ENCODE peak calls at places on chromosomes 6 and 20, in eight cellular contexts. One of them, this sample, is unnamed.

GRCh38 chr6:20156824-20157223 is 55.4 kb downstream of the MBOAT1 start:
- DNase-seq in NCI-H1105: no peak
- DNase-seq in PC-3: peak; percentile 14
- DNase-seq in mucosa of gallbladder: no peak
- DNase-seq in iris pigment epithelial cell: no peak
- DNase-seq in LHCN-M2: no peak
- DNase-seq in cerebellum: no peak
- DNase-seq in mammary epithelial cell: no peak
- DNase-seq in this sample: no peak

GRCh38 chr6:10794239-10794638 is 44.1 kb downstream of the MAK start:
- DNase-seq in NCI-H1105: no peak
- DNase-seq in iris pigment epithelial cell: no peak
- DNase-seq in mucosa of gallbladder: no peak
- DNase-seq in LHCN-M2: no peak
- DNase-seq in mammary epithelial cell: no peak
- DNase-seq in PC-3: no peak
- DNase-seq in cerebellum: no peak
- DNase-seq in this sample: no peak

GRCh38 chr6:46393161-46393939 is 97.9 kb downstream of the RCAN2 start:
- DNase-seq in mucosa of gallbladder: peak; percentile 25
- DNase-seq in NCI-H1105: no peak
- DNase-seq in PC-3: no peak
- DNase-seq in cerebellum: no peak
- DNase-seq in iris pigment epithelial cell: no peak
- DNase-seq in mammary epithelial cell: no peak
- DNase-seq in LHCN-M2: no peak
- DNase-seq in this sample: no peak

GRCh38 chr6:68994561-68994960 is 359.5 kb downstream of the ADGRB3 start:
- DNase-seq in PC-3: no peak
- DNase-seq in cerebellum: no peak
- DNase-seq in mucosa of gallbladder: no peak
- DNase-seq in NCI-H1105: no peak
- DNase-seq in iris pigment epithelial cell: peak; percentile 15
- DNase-seq in LHCN-M2: no peak
- DNase-seq in mammary epithelial cell: no peak
- DNase-seq in this sample: no peak

GRCh38 chr6:140921366-140922226 is 1211.1 kb upstream of the GJE1 start:
- DNase-seq in NCI-H1105: no peak
- DNase-seq in PC-3: peak; percentile 89
- DNase-seq in mammary epithelial cell: peak; percentile 89
- DNase-seq in LHCN-M2: peak; percentile 77
- DNase-seq in iris pigment epithelial cell: peak; percentile 94
- DNase-seq in cerebellum: no peak
- DNase-seq in mucosa of gallbladder: peak; percentile 23
- DNase-seq in this sample: peak; percentile 63

GRCh38 chr6:54335871-54336270 is 27.6 kb downstream of the TINAG start:
- DNase-seq in mammary epithelial cell: peak; percentile 87
- DNase-seq in PC-3: peak; percentile 95
- DNase-seq in NCI-H1105: no peak
- DNase-seq in mucosa of gallbladder: no peak
- DNase-seq in iris pigment epithelial cell: peak; percentile 85
- DNase-seq in cerebellum: no peak
- DNase-seq in LHCN-M2: peak; percentile 91
- DNase-seq in this sample: peak; percentile 34

GRCh38 chr6:138258197-138258596 is 39.9 kb upstream of the PBOV1 start:
- DNase-seq in LHCN-M2: no peak
- DNase-seq in iris pigment epithelial cell: no peak
- DNase-seq in PC-3: no peak
- DNase-seq in cerebellum: no peak
- DNase-seq in NCI-H1105: no peak
- DNase-seq in mucosa of gallbladder: no peak
- DNase-seq in mammary epithelial cell: no peak
- DNase-seq in this sample: no peak

GRCh38 chr20:24993337-24994185 is 1.0 kb upstream of the APMAP start:
- DNase-seq in mucosa of gallbladder: no peak
- DNase-seq in LHCN-M2: peak; percentile 69
- DNase-seq in PC-3: peak; percentile 86
- DNase-seq in iris pigment epithelial cell: peak; percentile 39
- DNase-seq in mammary epithelial cell: peak; percentile 52
- DNase-seq in cerebellum: peak; percentile 72
- DNase-seq in NCI-H1105: no peak
- DNase-seq in this sample: no peak

GRCh38 chr6:131823276-131823902 is 15.6 kb downstream of the ENPP1 start:
- DNase-seq in LHCN-M2: no peak
- DNase-seq in PC-3: no peak
- DNase-seq in mammary epithelial cell: no peak
- DNase-seq in NCI-H1105: no peak
- DNase-seq in iris pigment epithelial cell: peak; percentile 72
- DNase-seq in cerebellum: no peak
- DNase-seq in mucosa of gallbladder: no peak
- DNase-seq in this sample: no peak

GRCh38 chr6:33010356-33010755 is 965 bp upstream of the HLA-DOA start:
- DNase-seq in cerebellum: no peak
- DNase-seq in mammary epithelial cell: no peak
- DNase-seq in LHCN-M2: no peak
- DNase-seq in PC-3: no peak
- DNase-seq in mucosa of gallbladder: no peak
- DNase-seq in NCI-H1105: no peak
- DNase-seq in iris pigment epithelial cell: no peak
- DNase-seq in this sample: peak; percentile 60

This sample was measured in GM23338.